ENCODE peak calls at places on chromosomes 13 and 19, in seven cellular contexts. C is Caco-2, Y is BE2C, O is neural progenitor cell, P is Peyer's patch, N is heart left ventricle, I is fibroblast of mammary gland. X is an unnamed sample.
A peak's percentile ranks its signal among the peaks of the same experiment; 100 is the strongest.

GRCh38 chr19:34732548-34733255 is 1.3 kb upstream of the ZNF181 start:
- DNase-seq in Y (no peak), P (no peak), I (no peak), O (peak; percentile 16), C (no peak), N (peak; percentile 30), X (no peak)

GRCh38 chr13:30481241-30481760 is 15.6 kb upstream of the HMGB1 start:
- DNase-seq in P (no peak), N (no peak), O (no peak), Y (no peak), I (no peak), C (no peak), X (no peak)

GRCh38 chr13:62320731-62321130 is 905.1 kb upstream of the PCDH20 start:
- DNase-seq in O (no peak), N (no peak), Y (no peak), C (no peak), P (no peak), I (no peak), X (no peak)

GRCh38 chr19:5302396-5302795 is 38.2 kb downstream of the PTPRS start:
- DNase-seq in P (no peak), O (no peak), I (no peak), C (no peak), N (no peak), Y (no peak), X (no peak)

GRCh38 chr13:96792736-96793444 is 201.4 kb downstream of the OXGR1 start:
- DNase-seq in O (no peak), C (no peak), Y (peak; percentile 58), N (no peak), I (peak; percentile 35), P (no peak), X (no peak)

GRCh38 chr13:113776231-113777125 is 17.5 kb downstream of the TMEM255B start:
- DNase-seq in I (no peak), C (no peak), O (no peak), P (peak; percentile 37), Y (no peak), N (no peak), X (no peak)

GRCh38 chr19:46303345-46303701 is 6.5 kb downstream of the HIF3A start:
- DNase-seq in N (peak; percentile 40), C (peak; percentile 64), I (no peak), O (no peak), Y (no peak), P (no peak), X (no peak)

GRCh38 chr19:10339380-10339960 is at the start of gene ICAM3:
- DNase-seq in I (no peak), O (no peak), N (peak; percentile 47), Y (no peak), C (no peak), P (peak; percentile 81), X (peak; percentile 49)

GRCh38 chr13:64480648-64481047 is 2749.5 kb downstream of the PCDH9 start:
- DNase-seq in Y (no peak), O (no peak), P (no peak), I (no peak), N (no peak), C (no peak), X (no peak)

GRCh38 chr19:15280915-15281683 is 48.9 kb upstream of the EPHX3 start:
- DNase-seq in I (peak; percentile 88), P (peak; percentile 75), N (peak; percentile 90), Y (peak; percentile 85), O (peak; percentile 96), C (peak; percentile 69), X (no peak)

GRCh38 chr13:99157046-99157445 is 43.6 kb upstream of the UBAC2 start:
- DNase-seq in C (no peak), I (no peak), P (no peak), N (no peak), O (no peak), Y (no peak), X (no peak)

GRCh38 chr13:48231080-48231479 is 1.9 kb upstream of the ITM2B start:
- DNase-seq in P (no peak), N (no peak), C (no peak), I (no peak), O (no peak), Y (no peak), X (no peak)

GRCh38 chr13:42633495-42633894 is 59.5 kb downstream of the TNFSF11 start:
- DNase-seq in N (no peak), I (peak; percentile 20), C (no peak), P (no peak), Y (no peak), O (no peak), X (no peak)

GRCh38 chr19:49890349-49891311 is 6.1 kb downstream of the IL4I1 start:
- DNase-seq in P (peak; percentile 83), N (no peak), Y (peak; percentile 82), C (peak; percentile 82), I (no peak), O (peak; percentile 82), X (peak; percentile 37)

GRCh38 chr19:16661480-16662034 is 618 bp downstream of the TMEM38A start:
- DNase-seq in P (peak; percentile 58), O (peak; percentile 16), C (peak; percentile 14), Y (peak; percentile 75), I (no peak), N (peak; percentile 74), X (peak; percentile 17)

GRCh38 chr19:49196527-49197240 is 39.1 kb downstream of the TRPM4 start:
- DNase-seq in I (no peak), P (no peak), N (peak; percentile 51), Y (peak; percentile 64), O (no peak), C (no peak), X (no peak)

GRCh38 chr13:114068723-114069322 is 63.6 kb downstream of the RASA3 start:
- DNase-seq in P (peak; percentile 51), I (peak; percentile 85), Y (no peak), C (no peak), N (peak; percentile 46), O (no peak), X (no peak)

DNA sequence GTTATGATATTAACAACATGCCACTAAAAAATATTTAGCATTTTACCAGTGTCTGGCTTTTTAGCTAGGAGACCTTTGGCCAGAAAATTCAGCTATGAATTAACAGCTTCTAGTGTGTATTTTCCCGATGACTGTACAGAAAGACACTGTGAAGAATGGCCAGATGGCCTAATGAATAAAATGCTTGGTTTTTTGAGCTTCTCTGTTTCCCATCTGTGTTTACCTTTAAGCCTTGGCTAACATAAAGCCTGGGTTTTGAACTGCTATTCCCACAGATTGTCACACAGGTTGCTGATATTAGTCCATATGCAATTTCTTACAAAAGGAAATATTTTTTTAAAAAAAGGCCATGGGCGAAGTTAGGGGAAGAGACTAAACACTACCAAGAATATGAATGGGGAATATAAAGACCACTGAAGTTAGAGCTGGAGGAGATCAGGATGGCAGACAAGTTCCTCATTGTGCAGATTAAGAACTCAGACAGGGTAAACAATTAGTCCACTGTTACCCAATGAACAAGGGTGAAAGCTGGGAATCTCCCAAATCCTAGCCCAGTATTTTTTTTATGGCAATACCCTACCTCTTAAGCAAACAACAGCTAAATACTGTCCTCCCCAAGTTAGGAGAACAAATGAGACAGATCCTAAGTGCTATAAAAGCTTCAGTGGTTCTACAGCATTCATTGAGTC is 95.1 kb downstream of the DCT start:
- DNase-seq in P (no peak), I (no peak), Y (no peak), N (no peak), C (no peak), O (no peak), X (no peak)
- TF ChIP-seq CTCF in P (no peak), I (no peak), Y (no peak), N (no peak), C (no peak), O (no peak), X (no peak)

GRCh38 chr19:43759515-43759914 is 4.8 kb upstream of the SMG9 start:
- DNase-seq in P (no peak), C (no peak), I (peak; percentile 88), Y (no peak), O (no peak), N (no peak), X (no peak)
- TF ChIP-seq CTCF in P (no peak), C (peak; percentile 12), I (peak; percentile 68), Y (peak; percentile 15), O (peak; percentile 34), N (no peak), X (no peak)

GRCh38 chr19:30082168-30082567 is 140.1 kb downstream of the URI1 start:
- DNase-seq in Y (no peak), O (no peak), C (no peak), I (no peak), N (no peak), P (no peak), X (no peak)
- TF ChIP-seq CTCF in Y (no peak), O (no peak), C (no peak), I (no peak), N (no peak), P (no peak), X (no peak)

GRCh38 chr19:588758-589692 is 656 bp upstream of the HCN2 start:
- DNase-seq in N (no peak), I (no peak), C (peak; percentile 38), Y (peak; percentile 46), P (no peak), O (peak; percentile 54), X (no peak)
- TF ChIP-seq CTCF in N (no peak), I (no peak), C (no peak), Y (peak; percentile 7), P (no peak), O (no peak), X (no peak)

GRCh38 chr13:44438234-44438579 is 64.6 kb downstream of the SERP2 start:
- DNase-seq in Y (no peak), C (no peak), O (no peak), P (no peak), N (no peak), I (no peak), X (no peak)
- TF ChIP-seq CTCF in Y (no peak), C (no peak), O (no peak), P (no peak), N (no peak), I (no peak), X (peak; percentile 25)

GRCh38 chr13:52933547-52934167 is 85.2 kb upstream of the PCDH8 start:
- DNase-seq in P (no peak), N (no peak), I (no peak), C (no peak), Y (no peak), O (no peak), X (no peak)
- TF ChIP-seq CTCF in P (no peak), N (no peak), I (no peak), C (no peak), Y (no peak), O (no peak), X (no peak)

DNA sequence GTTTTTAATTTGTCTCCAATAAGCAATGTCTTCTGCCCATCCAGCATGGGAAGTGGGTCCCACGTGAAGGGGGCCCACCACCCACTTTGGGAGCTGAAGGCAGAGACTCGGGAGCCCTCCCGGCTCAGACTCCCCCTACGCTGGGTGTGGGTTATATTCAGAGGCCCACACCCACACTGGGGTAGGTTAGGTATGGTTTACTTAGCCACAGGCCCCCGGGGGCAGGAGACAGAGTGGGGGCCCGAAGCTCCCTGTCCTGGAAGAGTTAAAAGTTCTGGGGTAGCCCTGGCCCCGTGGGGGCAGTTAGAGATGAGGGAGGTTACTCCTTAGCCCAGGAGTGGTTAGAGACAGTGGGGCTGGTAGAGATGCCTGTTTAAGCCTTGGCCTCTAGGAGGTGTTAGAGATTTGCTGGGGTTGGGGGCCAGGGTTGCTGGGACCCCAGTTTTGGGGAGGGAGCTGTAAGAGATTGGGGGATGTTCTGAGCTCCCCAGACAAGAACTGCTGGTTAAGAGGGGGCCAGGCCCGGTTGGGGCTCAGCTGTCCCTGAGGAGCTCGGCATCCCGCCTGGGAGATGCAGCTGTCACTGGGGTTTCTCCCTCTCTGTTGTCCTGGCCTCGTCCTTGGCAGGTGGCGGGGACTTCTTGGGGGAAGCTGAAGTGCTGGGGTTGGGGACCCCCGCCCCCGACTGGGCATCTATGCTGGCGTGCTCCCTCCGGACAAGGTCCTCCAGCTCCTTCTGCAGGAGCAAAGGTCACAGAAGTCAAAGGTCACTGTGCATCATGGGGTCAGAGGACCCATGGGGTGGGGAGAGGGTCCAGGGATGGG is 712 bp upstream of the RINL start:
- DNase-seq in P (no peak), O (no peak), Y (no peak), C (no peak), I (no peak), N (peak; percentile 19), X (no peak)
- TF ChIP-seq CTCF in P (no peak), O (no peak), Y (no peak), C (no peak), I (no peak), N (no peak), X (no peak)

X was measured in natural killer cell.